ENCODE peak calls at places on chromosomes 11 and 22, in ten cellular contexts. Z is right lobe of liver, W is mesothelial cell of epicardium, E is GM10248, N is lower leg skin, Y is NB4, M is cardiac muscle cell, U is adrenal gland, Q is PC-9, I is ovary. T is an unnamed sample.

GRCh38 chr11:12679471-12679870 is 5.2 kb downstream of the TEAD1 start:
- DNase-seq in Z (no peak), W (no peak), E (no peak), N (no peak), Y (no peak), M (no peak), U (no peak), Q (no peak), I (no peak), T (no peak)

GRCh38 chr22:50112151-50113118 is 22.6 kb downstream of the MOV10L1 start:
- DNase-seq in Z (no peak), W (no peak), E (no peak), N (peak), Y (peak), M (peak), U (peak), Q (no peak), I (no peak), T (no peak)

GRCh38 chr22:45594123-45594941 is 77.3 kb upstream of the ATXN10 start:
- DNase-seq in Z (no peak), W (no peak), E (no peak), N (no peak), Y (no peak), M (no peak), U (no peak), Q (no peak), I (no peak), T (peak)

GRCh38 chr11:128621491-128622136 is 34.3 kb upstream of the ETS1 start:
- DNase-seq in Z (no peak), W (no peak), E (no peak), N (no peak), Y (peak), M (peak), U (no peak), Q (no peak), I (no peak), T (peak)

GRCh38 chr11:60942970-60943565 is 8.9 kb downstream of the SLC15A3 start:
- DNase-seq in Z (no peak), W (no peak), E (no peak), N (no peak), Y (no peak), M (no peak), U (no peak), Q (peak), I (no peak), T (no peak)

GRCh38 chr11:61480936-61481335 is 27.6 kb upstream of the LRRC10B start:
- DNase-seq in Z (no peak), W (no peak), E (no peak), N (no peak), Y (peak), M (peak), U (no peak), Q (peak), I (no peak), T (no peak)

GRCh38 chr22:49295465-49295743 is 532.3 kb downstream of the BRD1 start:
- DNase-seq in Z (no peak), W (no peak), E (no peak), N (peak), Y (no peak), M (no peak), U (no peak), Q (no peak), I (no peak), T (no peak)

GRCh38 chr11:1604181-1604580 is 4.1 kb downstream of the KRTAP5-3 start:
- DNase-seq in Z (no peak), W (no peak), E (no peak), N (no peak), Y (no peak), M (no peak), U (no peak), Q (no peak), I (no peak), T (peak)

GRCh38 chr11:1854132-1854948 is 1.5 kb downstream of the LSP1 start:
- DNase-seq in Z (no peak), W (no peak), E (peak), N (no peak), Y (peak), M (no peak), U (no peak), Q (no peak), I (no peak), T (peak)

GRCh38 chr11:12090061-12090572 is 20.3 kb upstream of the MICAL2 start:
- DNase-seq in Z (no peak), W (no peak), E (no peak), N (peak), Y (peak), M (peak), U (no peak), Q (peak), I (no peak), T (no peak)

GRCh38 chr22:17781319-17782031 is 7.2 kb upstream of the BID start:
- DNase-seq in Z (no peak), W (no peak), E (peak), N (no peak), Y (peak), M (peak), U (no peak), Q (peak), I (no peak), T (peak)

DNA sequence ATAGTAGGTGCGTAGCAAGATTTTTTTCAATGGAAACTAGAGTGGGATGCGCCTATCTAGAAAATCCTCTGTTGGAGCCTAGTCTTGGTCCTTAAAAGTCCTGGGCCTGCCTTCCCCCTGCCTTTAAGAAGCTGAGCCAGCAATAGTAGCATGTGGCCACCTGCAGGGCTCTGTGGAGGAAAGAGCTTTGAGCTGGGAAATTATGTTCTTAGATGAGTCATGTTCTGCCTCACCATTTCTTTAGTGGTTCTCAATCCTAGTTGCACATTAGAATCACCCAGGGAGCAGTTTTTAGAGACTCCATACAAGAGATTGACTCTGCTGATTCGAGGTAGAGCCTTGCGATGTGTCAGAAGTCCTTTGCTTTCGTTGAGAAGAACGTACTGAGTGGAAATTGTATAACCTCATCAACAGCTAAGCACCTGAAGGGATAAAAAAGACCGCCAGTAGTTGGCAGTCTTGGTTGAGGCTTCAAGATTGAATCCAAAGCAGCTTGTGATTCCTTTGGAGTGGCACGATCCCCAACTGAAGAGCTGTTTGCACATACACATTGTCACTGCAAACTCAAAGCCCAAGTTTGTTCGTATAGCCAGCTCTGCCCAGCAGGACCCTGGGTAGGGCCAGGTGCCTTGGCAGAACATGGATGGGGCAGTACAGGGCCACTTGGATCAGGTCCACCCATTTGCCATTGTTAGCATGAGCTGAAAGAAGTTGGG is 133.3 kb downstream of the COMMD9 start:
- DNase-seq in Z (no peak), W (no peak), E (no peak), N (no peak), Y (no peak), M (peak), U (no peak), Q (no peak), I (peak), T (no peak)
- TF ChIP-seq CTCF in Z (no peak), W (no peak), E (no peak), N (no peak), Y (no peak), M (peak), U (no peak), Q (no peak), I (no peak), T (no peak)

DNA sequence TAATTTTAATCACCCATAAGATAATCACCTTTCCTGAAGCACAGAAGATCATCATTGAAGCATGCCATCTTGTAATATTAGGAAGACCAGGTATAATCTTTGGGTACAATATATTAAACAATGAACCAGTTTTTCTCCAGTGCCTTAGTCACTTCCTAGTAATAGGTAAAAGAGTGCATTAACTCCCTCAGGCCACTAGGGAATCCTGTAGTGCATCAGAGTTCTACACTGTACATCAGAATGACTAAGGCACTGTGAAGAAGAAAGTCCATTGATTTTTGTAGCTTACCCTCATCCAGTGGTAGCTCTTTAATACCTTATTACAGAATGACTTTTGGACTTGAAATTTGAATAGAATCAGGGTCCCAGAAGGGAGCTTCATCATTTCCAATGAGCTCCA is 4.5 kb downstream of the C11orf87 start:
- DNase-seq in Z (no peak), W (no peak), E (no peak), N (no peak), Y (peak), M (no peak), U (no peak), Q (no peak), I (no peak), T (no peak)
- TF ChIP-seq CTCF in Z (no peak), W (peak), E (no peak), N (no peak), Y (peak), M (peak), U (no peak), Q (peak), I (no peak), T (no peak)

GRCh38 chr11:121338536-121338935 is 46.0 kb downstream of the SC5D start:
- DNase-seq in Z (no peak), W (no peak), E (no peak), N (no peak), Y (no peak), M (no peak), U (no peak), Q (no peak), I (no peak), T (no peak)

GRCh38 chr11:121337740-121338272 is 45.2 kb downstream of the SC5D start:
- DNase-seq in Z (no peak), W (no peak), E (no peak), N (no peak), Y (no peak), M (no peak), U (no peak), Q (no peak), I (no peak), T (no peak)

GRCh38 chr11:121336279-121336947 is 43.8 kb downstream of the SC5D start:
- DNase-seq in Z (no peak), W (no peak), E (no peak), N (no peak), Y (peak), M (no peak), U (no peak), Q (no peak), I (no peak), T (no peak)

GRCh38 chr11:121337078-121337477 is 44.5 kb downstream of the SC5D start:
- DNase-seq in Z (no peak), W (no peak), E (no peak), N (no peak), Y (no peak), M (no peak), U (no peak), Q (no peak), I (no peak), T (no peak)

DNA sequence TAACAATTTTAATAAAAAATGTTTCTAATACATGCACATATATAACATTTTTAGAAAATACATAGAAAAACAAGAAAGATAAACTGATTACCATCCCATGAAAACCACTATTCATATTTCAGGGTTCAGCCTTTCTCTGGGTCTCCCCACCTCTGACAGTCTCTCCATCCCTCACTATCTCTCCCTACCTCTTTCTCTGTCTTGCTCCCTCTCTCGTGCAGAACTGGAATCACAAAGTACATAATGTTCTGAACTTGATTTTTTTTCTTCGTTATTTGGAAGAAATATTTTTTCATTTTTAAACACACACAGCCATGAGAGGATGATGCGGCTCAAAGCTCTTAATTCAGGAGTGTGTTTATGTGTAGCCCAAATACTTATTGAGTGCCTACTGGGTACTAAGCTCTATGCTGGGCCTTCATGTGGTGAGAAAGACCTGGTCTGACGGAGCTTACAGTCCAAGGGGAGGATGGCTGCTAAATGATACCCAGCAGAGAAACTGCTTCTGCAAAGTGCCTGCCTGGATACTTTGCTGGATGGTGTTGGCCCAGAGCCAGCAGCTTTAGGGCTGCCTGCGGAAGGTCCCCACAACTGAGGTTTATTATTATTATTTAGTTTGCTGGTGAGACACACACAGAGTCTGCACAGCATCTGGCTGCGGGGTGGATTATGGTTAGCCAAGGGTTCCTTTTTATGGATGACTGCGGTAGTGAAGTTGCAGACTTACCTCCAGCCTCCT is 42.6 kb downstream of the SC5D start:
- DNase-seq in Z (no peak), W (no peak), E (no peak), N (no peak), Y (no peak), M (no peak), U (no peak), Q (no peak), I (peak), T (no peak)
- TF ChIP-seq CTCF in Z (peak), W (no peak), E (no peak), N (no peak), Y (no peak), M (no peak), U (no peak), Q (peak), I (peak), T (no peak)

GRCh38 chr11:2930705-2931415 is 1.6 kb upstream of the PHLDA2 start:
- DNase-seq in Z (peak), W (peak), E (peak), N (no peak), Y (peak), M (peak), U (peak), Q (peak), I (no peak), T (peak)

GRCh38 chr11:2928605-2929510 is at the start of gene PHLDA2:
- DNase-seq in Z (peak), W (peak), E (peak), N (peak), Y (peak), M (peak), U (peak), Q (no peak), I (no peak), T (peak)

GRCh38 chr11:2931416-2931746 is 2.2 kb upstream of the PHLDA2 start:
- DNase-seq in Z (no peak), W (no peak), E (no peak), N (no peak), Y (no peak), M (no peak), U (no peak), Q (no peak), I (no peak), T (no peak)

GRCh38 chr11:2929511-2929879 is 275 bp upstream of the PHLDA2 start:
- DNase-seq in Z (peak), W (no peak), E (peak), N (peak), Y (peak), M (peak), U (peak), Q (peak), I (no peak), T (peak)

GRCh38 chr11:2929880-2930704 is 872 bp upstream of the PHLDA2 start:
- DNase-seq in Z (peak), W (no peak), E (peak), N (no peak), Y (peak), M (peak), U (no peak), Q (no peak), I (no peak), T (peak)
- TF ChIP-seq CTCF in Z (no peak), W (peak), E (peak), N (no peak), Y (peak), M (peak), U (no peak), Q (no peak), I (no peak), T (peak)

GRCh38 chr22:27989758-27990450 is 70.8 kb upstream of the PITPNB start:
- DNase-seq in Z (peak), W (no peak), E (no peak), N (peak), Y (no peak), M (no peak), U (no peak), Q (no peak), I (no peak), T (no peak)
- TF ChIP-seq CTCF in Z (no peak), W (no peak), E (no peak), N (no peak), Y (no peak), M (no peak), U (no peak), Q (no peak), I (no peak), T (no peak)

T was measured in kidney.